ENCODE peak calls at places on chromosomes 3 and 15, in four cellular contexts. N is left ventricle myocardium inferior, J is cardiac fibroblast, B is astrocyte of the spinal cord. S is an unnamed sample.

GRCh38 chr3:46858456-46858855 is 4.8 kb downstream of the MYL3 start:
- DNase-seq in N (peak; percentile 11), J (no peak), B (no peak), S (no peak)

GRCh38 chr15:92429378-92430066 is 35.8 kb downstream of the ST8SIA2 start:
- DNase-seq in N (no peak), J (peak; percentile 36), B (peak; percentile 85), S (peak; percentile 54)

GRCh38 chr15:77507151-77507847 is 86.6 kb downstream of the HMG20A start:
- DNase-seq in N (peak; percentile 75), J (peak; percentile 81), B (no peak), S (no peak)

GRCh38 chr15:39583586-39584265 is 2.8 kb downstream of the THBS1 start:
- DNase-seq in N (no peak), J (peak; percentile 72), B (peak; percentile 34), S (no peak)

GRCh38 chr3:188824596-188824995 is 347.2 kb upstream of the TPRG1 start:
- DNase-seq in N (no peak), J (no peak), B (no peak), S (no peak)

GRCh38 chr3:36210840-36211655 is 169.3 kb upstream of the STAC start:
- DNase-seq in N (no peak), J (no peak), B (no peak), S (no peak)

GRCh38 chr3:158768881-158769518 is 32.9 kb upstream of the MFSD1 start:
- DNase-seq in N (no peak), J (peak; percentile 96), B (peak; percentile 96), S (peak; percentile 90)

GRCh38 chr3:22684739-22685138 is 518.4 kb upstream of the UBE2E2 start:
- DNase-seq in N (no peak), J (no peak), B (no peak), S (no peak)

GRCh38 chr15:92579486-92579885 is 76.1 kb downstream of the FAM174B start:
- DNase-seq in N (no peak), J (no peak), B (no peak), S (no peak)

GRCh38 chr3:50068134-50068533 is 20.6 kb upstream of the RBM5 start:
- DNase-seq in N (no peak), J (no peak), B (peak; percentile 33), S (no peak)

GRCh38 chr3:187186801-187187421 is 10.4 kb upstream of the RTP1 start:
- DNase-seq in N (peak; percentile 45), J (peak; percentile 85), B (peak; percentile 84), S (no peak)

GRCh38 chr15:25670025-25670554 is 193.0 kb downstream of the ATP10A start:
- DNase-seq in N (peak; percentile 69), J (peak; percentile 45), B (peak; percentile 89), S (no peak)

GRCh38 chr15:29937956-29938355 is 115.7 kb upstream of the TJP1 start:
- DNase-seq in N (no peak), J (peak; percentile 76), B (peak; percentile 71), S (no peak)

GRCh38 chr3:168071535-168071934 is 24.2 kb downstream of the GOLIM4 start:
- DNase-seq in N (no peak), J (peak; percentile 91), B (peak; percentile 91), S (peak; percentile 75)

GRCh38 chr3:183619020-183619419 is 16.4 kb upstream of the KLHL24 start:
- DNase-seq in N (no peak), J (no peak), B (no peak), S (no peak)

GRCh38 chr15:74460903-74461846 is at the start of gene UBL7:
- DNase-seq in N (peak; percentile 97), J (peak; percentile 97), B (peak; percentile 97), S (peak; percentile 58)

GRCh38 chr3:150784747-150785125 is 21.8 kb upstream of the SIAH2 start:
- DNase-seq in N (no peak), J (peak; percentile 36), B (no peak), S (no peak)

GRCh38 chr3:106239195-106239697 is 370.4 kb upstream of the CBLB start:
- DNase-seq in N (no peak), J (no peak), B (no peak), S (no peak)

GRCh38 chr15:57596978-57597377 is 5.3 kb downstream of the MYZAP start:
- DNase-seq in N (no peak), J (peak; percentile 14), B (no peak), S (no peak)

GRCh38 chr3:169710619-169711018 is 47.1 kb upstream of the MECOM start:
- DNase-seq in N (no peak), J (peak; percentile 41), B (peak; percentile 19), S (no peak)

GRCh38 chr15:92322566-92323355 is 70.9 kb upstream of the ST8SIA2 start:
- DNase-seq in N (no peak), J (no peak), B (no peak), S (no peak)

GRCh38 chr3:159733194-159733860 is 255.3 kb upstream of the IL12A start:
- DNase-seq in N (no peak), J (peak; percentile 80), B (peak; percentile 78), S (peak; percentile 73)

GRCh38 chr3:182105875-182106274 is 394.1 kb downstream of the SOX2 start:
- DNase-seq in N (no peak), J (no peak), B (peak; percentile 53), S (no peak)

GRCh38 chr3:52682016-52682415 is 3.7 kb downstream of the PBRM1 start:
- DNase-seq in N (no peak), J (peak; percentile 73), B (peak; percentile 76), S (peak; percentile 74)

GRCh38 chr3:69542265-69543079 is 156.6 kb upstream of the FRMD4B start:
- DNase-seq in N (peak; percentile 46), J (peak; percentile 18), B (no peak), S (no peak)

GRCh38 chr15:68885070-68885469 is 45.3 kb upstream of the SPESP1 start:
- DNase-seq in N (no peak), J (peak; percentile 35), B (peak; percentile 15), S (no peak)

GRCh38 chr3:55309336-55309735 is 177.8 kb downstream of the WNT5A start:
- DNase-seq in N (no peak), J (peak; percentile 82), B (no peak), S (peak; percentile 38)

GRCh38 chr3:169945313-169945712 is 21.3 kb upstream of the SEC62 start:
- DNase-seq in N (peak; percentile 19), J (peak; percentile 7), B (peak; percentile 5), S (no peak)

GRCh38 chr15:82942691-82943090 is 9.8 kb downstream of the HOMER2 start:
- DNase-seq in N (no peak), J (peak; percentile 18), B (peak; percentile 14), S (peak; percentile 88)

GRCh38 chr15:40146037-40146436 is 14.8 kb upstream of the BUB1B start:
- DNase-seq in N (no peak), J (peak; percentile 42), B (peak; percentile 35), S (no peak)

GRCh38 chr15:28984421-28985375 is 98.9 kb downstream of the APBA2 start:
- DNase-seq in N (no peak), J (peak; percentile 49), B (peak; percentile 68), S (no peak)

GRCh38 chr3:148466143-148466542 is 231.6 kb upstream of the AGTR1 start:
- DNase-seq in N (no peak), J (peak; percentile 79), B (peak; percentile 54), S (peak; percentile 19)

GRCh38 chr15:80424381-80424780 is 20.2 kb downstream of the ARNT2 start:
- DNase-seq in N (no peak), J (no peak), B (peak; percentile 38), S (no peak)

GRCh38 chr15:74133071-74133702 is 2.8 kb downstream of the ISLR2 start:
- DNase-seq in N (no peak), J (peak; percentile 24), B (no peak), S (no peak)

GRCh38 chr3:196163687-196164493 is 47.3 kb downstream of the ZDHHC19 start:
- DNase-seq in N (peak; percentile 46), J (peak; percentile 9), B (no peak), S (no peak)

GRCh38 chr3:145219355-145220196 is 941.4 kb downstream of the PLOD2 start:
- DNase-seq in N (no peak), J (no peak), B (no peak), S (no peak)

GRCh38 chr3:135898774-135899173 is 66.8 kb upstream of the PPP2R3A start:
- DNase-seq in N (no peak), J (no peak), B (no peak), S (no peak)

GRCh38 chr3:187740446-187741399 is 4.5 kb downstream of the BCL6 start:
- DNase-seq in N (peak; percentile 79), J (peak; percentile 75), B (peak; percentile 78), S (no peak)

GRCh38 chr3:105093853-105094252 is 272.9 kb upstream of the ALCAM start:
- DNase-seq in N (no peak), J (no peak), B (no peak), S (no peak)
- H3K4me3 ChIP-seq in N (no peak overlapping the region), J (no peak overlapping the region), B (no peak overlapping the region), S (no peak overlapping the region)

DNA sequence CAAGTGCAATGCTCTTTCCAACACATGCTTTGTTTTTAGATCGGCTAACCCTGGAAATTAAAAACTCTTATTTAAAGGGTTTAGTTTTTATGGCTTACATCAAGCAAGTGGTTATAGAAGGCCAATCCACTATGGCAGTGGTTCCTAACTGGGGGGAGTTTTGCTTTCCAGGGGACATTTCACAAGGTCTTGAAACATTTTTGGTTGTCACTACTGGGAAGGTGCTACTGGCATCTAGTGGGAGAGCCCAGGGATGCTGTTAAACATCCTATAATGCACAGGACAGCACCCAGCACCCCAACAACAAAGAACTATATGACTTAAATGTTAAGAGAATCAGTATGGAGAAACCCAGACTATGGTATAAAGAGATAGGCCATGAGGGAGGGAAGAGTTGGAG is 439.0 kb downstream of the NTRK3 start:
- DNase-seq in N (no peak), J (peak; percentile 35), B (peak; percentile 10), S (no peak)
- TF ChIP-seq CTCF in N (no peak), J (peak; percentile 6), B (peak; percentile 18), S (peak; percentile 38)

DNA sequence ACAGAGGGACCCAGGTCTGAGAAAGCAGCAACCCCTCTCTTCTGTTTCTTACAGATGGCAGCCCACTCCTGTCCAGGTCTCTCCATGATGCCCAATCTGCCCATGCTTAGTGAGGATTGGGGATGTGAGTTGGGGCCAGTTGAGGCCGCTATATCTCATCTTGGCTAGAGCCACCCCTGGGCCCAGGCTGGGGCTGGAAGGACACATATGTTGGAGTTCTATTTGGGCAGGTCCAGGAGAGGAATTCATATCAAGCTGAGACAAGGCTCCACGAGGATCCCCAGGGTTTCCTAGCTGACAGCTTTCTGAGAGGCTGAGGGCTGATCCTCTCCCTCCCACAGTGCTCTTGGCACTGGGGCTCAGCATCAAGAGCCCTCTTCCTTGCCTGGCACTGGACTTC is 11.4 kb downstream of the TGM5 start:
- DNase-seq in N (no peak), J (no peak), B (no peak), S (no peak)
- H3K4me3 ChIP-seq in N (no peak overlapping the region), J (no peak overlapping the region), B (no peak overlapping the region), S (no peak overlapping the region)

GRCh38 chr3:19886404-19886803 is 47.6 kb downstream of the EFHB start:
- DNase-seq in N (no peak), J (peak; percentile 37), B (no peak), S (no peak)

GRCh38 chr3:19888428-19889152 is 45.4 kb downstream of the EFHB start:
- DNase-seq in N (no peak), J (no peak), B (peak; percentile 20), S (no peak)

GRCh38 chr3:19881852-19882251 is 52.2 kb downstream of the EFHB start:
- DNase-seq in N (no peak), J (no peak), B (no peak), S (no peak)

GRCh38 chr3:19881036-19881435 is 53.0 kb downstream of the EFHB start:
- DNase-seq in N (no peak), J (no peak), B (no peak), S (no peak)

DNA sequence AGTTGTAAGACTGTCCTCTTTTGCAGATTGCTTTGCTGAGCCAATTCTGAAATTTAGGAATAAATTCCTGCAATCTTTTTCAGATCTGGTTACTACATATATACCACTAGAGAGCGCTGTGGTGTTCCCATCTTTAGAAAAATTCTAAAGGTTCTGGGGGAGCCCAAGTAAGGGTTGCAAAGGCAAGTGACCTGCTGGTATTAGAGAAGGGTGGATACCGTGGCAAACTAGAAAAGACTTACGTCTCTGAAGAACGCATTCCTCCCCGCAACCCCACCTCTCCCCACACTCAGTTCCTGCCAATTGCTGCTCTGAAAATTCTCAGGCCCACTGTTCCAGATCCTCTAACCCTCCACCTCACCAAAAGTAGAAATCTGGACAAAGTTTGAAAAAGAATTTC is 48.5 kb downstream of the EFHB start:
- DNase-seq in N (no peak), J (peak; percentile 61), B (peak; percentile 44), S (no peak)
- TF ChIP-seq CTCF in N (peak; percentile 66), J (peak; percentile 53), B (peak; percentile 63), S (peak; percentile 74)